ENCODE peak calls at places on chromosomes 6 and 20, in ten cellular contexts. K is heart left ventricle, X is gastrocnemius medialis, O is IMR-90, J is tibial artery, V is brain microvascular endothelial cell, P is esophagus squamous epithelium, D is tibial nerve, T is ascending aorta, Z is A673. S is an unnamed sample.

GRCh38 chr20:51886341-51886740 is 84.0 kb upstream of the SALL4 start:
- DNase-seq in K (no peak), X (no peak), O (no peak), J (no peak), V (no peak), P (no peak), D (no peak), T (no peak), Z (no peak), S (no peak)

GRCh38 chr6:12751694-12752304 is 35.2 kb downstream of the PHACTR1 start:
- DNase-seq in K (peak; percentile 66), X (no peak), O (peak; percentile 12), J (no peak), V (peak; percentile 60), P (no peak), D (peak; percentile 61), T (no peak), Z (peak; percentile 68), S (peak; percentile 55)

GRCh38 chr6:44487002-44487401 is 99.5 kb downstream of the CDC5L start:
- DNase-seq in K (no peak), X (no peak), O (no peak), J (no peak), V (no peak), P (no peak), D (no peak), T (no peak), Z (no peak), S (no peak)

GRCh38 chr20:7704021-7704420 is 236.2 kb downstream of the HAO1 start:
- DNase-seq in K (no peak), X (no peak), O (no peak), J (no peak), V (no peak), P (no peak), D (no peak), T (no peak), Z (no peak), S (no peak)

GRCh38 chr6:111662192-111662793 is 56.6 kb upstream of the TRAF3IP2 start:
- DNase-seq in K (no peak), X (no peak), O (no peak), J (no peak), V (no peak), P (no peak), D (no peak), T (no peak), Z (no peak), S (no peak)

GRCh38 chr20:24208652-24209051 is 220.1 kb upstream of the GGTLC1 start:
- DNase-seq in K (no peak), X (no peak), O (no peak), J (no peak), V (no peak), P (no peak), D (no peak), T (no peak), Z (peak; percentile 41), S (no peak)

GRCh38 chr6:157459327-157459726 is 78.3 kb downstream of the ZDHHC14 start:
- DNase-seq in K (no peak), X (no peak), O (no peak), J (no peak), V (no peak), P (no peak), D (no peak), T (no peak), Z (no peak), S (no peak)

GRCh38 chr20:1001981-1002681 is at the start of gene RSPO4:
- DNase-seq in K (no peak), X (no peak), O (no peak), J (peak; percentile 62), V (no peak), P (no peak), D (no peak), T (no peak), Z (no peak), S (no peak)

GRCh38 chr6:106181664-106182418 is 95.7 kb downstream of the PRDM1 start:
- DNase-seq in K (no peak), X (no peak), O (peak; percentile 88), J (no peak), V (peak; percentile 60), P (no peak), D (no peak), T (no peak), Z (peak; percentile 50), S (no peak)

GRCh38 chr6:85078071-85078470 is 313.7 kb upstream of the TBX18 start:
- DNase-seq in K (no peak), X (no peak), O (peak; percentile 84), J (no peak), V (peak; percentile 85), P (no peak), D (peak; percentile 5), T (no peak), Z (peak; percentile 93), S (no peak)

GRCh38 chr6:35706468-35706867 is 17.8 kb upstream of the FKBP5 start:
- DNase-seq in K (no peak), X (no peak), O (peak; percentile 44), J (no peak), V (no peak), P (no peak), D (no peak), T (no peak), Z (no peak), S (no peak)

GRCh38 chr6:16764188-16764950 is 3.1 kb upstream of the ATXN1 start:
- DNase-seq in K (no peak), X (no peak), O (peak; percentile 76), J (no peak), V (peak; percentile 61), P (no peak), D (no peak), T (no peak), Z (peak; percentile 73), S (no peak)

GRCh38 chr6:95923518-95923917 is 92.3 kb upstream of the FUT9 start:
- DNase-seq in K (no peak), X (no peak), O (no peak), J (no peak), V (no peak), P (no peak), D (peak; percentile 11), T (no peak), Z (peak; percentile 52), S (peak; percentile 26)

GRCh38 chr6:73515204-73516101 is 5.4 kb downstream of the EEF1A1 start:
- DNase-seq in K (no peak), X (peak; percentile 19), O (peak; percentile 88), J (peak; percentile 70), V (no peak), P (no peak), D (peak; percentile 60), T (peak; percentile 78), Z (peak; percentile 79), S (peak; percentile 48)

GRCh38 chr6:42168650-42169049 is 4.5 kb upstream of the GUCA1A start:
- DNase-seq in K (no peak), X (no peak), O (no peak), J (no peak), V (no peak), P (no peak), D (no peak), T (no peak), Z (no peak), S (no peak)

DNA sequence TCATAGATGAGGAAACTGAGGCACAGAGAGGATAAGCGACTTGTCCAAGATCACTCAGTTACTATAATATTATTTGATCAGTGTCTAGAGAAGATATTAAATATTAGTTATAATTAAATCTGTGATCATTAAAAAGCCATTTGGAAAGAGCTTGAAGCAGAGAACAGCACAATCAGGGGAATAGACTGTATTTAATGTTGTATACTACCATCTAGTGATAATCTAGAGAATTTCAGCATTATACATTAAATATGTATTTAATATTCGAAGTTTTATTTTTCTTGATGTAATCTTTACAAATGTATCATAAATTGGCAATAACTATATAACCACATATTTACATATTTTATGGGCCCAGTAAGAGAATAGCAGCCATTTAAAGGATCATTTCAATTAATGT is 20.2 kb upstream of the MTCL3 start:
- DNase-seq in K (no peak), X (no peak), O (peak; percentile 47), J (no peak), V (no peak), P (no peak), D (no peak), T (no peak), Z (peak; percentile 42), S (no peak)
- TF ChIP-seq CTCF in K (peak; percentile 46), X (peak; percentile 34), O (peak; percentile 58), J (peak; percentile 41), V (no peak), P (peak; percentile 41), D (peak; percentile 34), T (no peak), Z (peak; percentile 61), S (no peak)

GRCh38 chr20:11499235-11499634 is 418.5 kb upstream of the BTBD3 start:
- DNase-seq in K (no peak), X (no peak), O (no peak), J (no peak), V (no peak), P (no peak), D (no peak), T (no peak), Z (peak; percentile 16), S (no peak)
- H3K27ac ChIP-seq in K (no peak overlapping the region), X (no peak overlapping the region), O (no peak overlapping the region), J (no peak overlapping the region), V (no peak overlapping the region), P (no peak overlapping the region), D (no peak overlapping the region), T (no peak overlapping the region), Z (no peak overlapping the region), S (no peak overlapping the region)

GRCh38 chr6:166032366-166033171 is 135.1 kb downstream of the TBXT start:
- DNase-seq in K (peak; percentile 83), X (no peak), O (peak; percentile 90), J (no peak), V (peak; percentile 93), P (no peak), D (no peak), T (no peak), Z (no peak), S (no peak)
- TF ChIP-seq CTCF in K (no peak), X (no peak), O (peak; percentile 17), J (no peak), V (peak; percentile 60), P (no peak), D (no peak), T (no peak), Z (no peak), S (no peak)

GRCh38 chr6:119310486-119311036 is 39.0 kb downstream of the MAN1A1 start:
- DNase-seq in K (no peak), X (no peak), O (peak; percentile 54), J (no peak), V (peak; percentile 15), P (no peak), D (no peak), T (no peak), Z (no peak), S (no peak)

GRCh38 chr6:119313937-119314893 is 35.3 kb downstream of the MAN1A1 start:
- DNase-seq in K (no peak), X (no peak), O (no peak), J (no peak), V (no peak), P (no peak), D (no peak), T (no peak), Z (no peak), S (no peak)

GRCh38 chr6:119311514-119312142 is 37.9 kb downstream of the MAN1A1 start:
- DNase-seq in K (no peak), X (no peak), O (no peak), J (no peak), V (no peak), P (no peak), D (no peak), T (no peak), Z (no peak), S (no peak)

GRCh38 chr6:119312875-119313338 is 36.7 kb downstream of the MAN1A1 start:
- DNase-seq in K (no peak), X (no peak), O (no peak), J (no peak), V (no peak), P (no peak), D (no peak), T (no peak), Z (no peak), S (no peak)

GRCh38 chr6:119312441-119312840 is 37.1 kb downstream of the MAN1A1 start:
- DNase-seq in K (no peak), X (no peak), O (no peak), J (no peak), V (no peak), P (no peak), D (no peak), T (no peak), Z (no peak), S (no peak)
- H3K27ac ChIP-seq in K (no peak overlapping the region), X (no peak overlapping the region), O (no peak overlapping the region), J (no peak overlapping the region), V (no peak overlapping the region), P (no peak overlapping the region), D (no peak overlapping the region), T (no peak overlapping the region), Z (no peak overlapping the region), S (no peak overlapping the region)